ENCODE peak calls at places on chromosomes 7 and 10, in seven cellular contexts. One of them, this sample, is unnamed.

GRCh38 chr7:44112997-44113763 is 9.0 kb downstream of the AEBP1 start:
- DNase-seq in breast epithelium: no peak
- DNase-seq in psoas muscle: no peak
- DNase-seq in tibial artery: no peak
- DNase-seq in HuH-7.5: no peak
- DNase-seq in iris pigment epithelial cell: no peak
- DNase-seq in HAP-1: no peak
- DNase-seq in this sample: no peak

GRCh38 chr7:116598278-116598677 is 73.4 kb downstream of the CAV1 start:
- DNase-seq in breast epithelium: no peak
- DNase-seq in psoas muscle: no peak
- DNase-seq in tibial artery: no peak
- DNase-seq in HuH-7.5: no peak
- DNase-seq in iris pigment epithelial cell: no peak
- DNase-seq in HAP-1: no peak
- DNase-seq in this sample: no peak

GRCh38 chr7:30936650-30937245 is 25.1 kb downstream of the AQP1 start:
- DNase-seq in breast epithelium: peak
- DNase-seq in psoas muscle: no peak
- DNase-seq in tibial artery: no peak
- DNase-seq in HuH-7.5: no peak
- DNase-seq in iris pigment epithelial cell: no peak
- DNase-seq in HAP-1: no peak
- DNase-seq in this sample: no peak

GRCh38 chr10:43333653-43334052 is 37.8 kb upstream of the FXYD4 start:
- DNase-seq in breast epithelium: no peak
- DNase-seq in psoas muscle: no peak
- DNase-seq in tibial artery: no peak
- DNase-seq in HuH-7.5: no peak
- DNase-seq in iris pigment epithelial cell: no peak
- DNase-seq in HAP-1: no peak
- DNase-seq in this sample: no peak

GRCh38 chr10:6647811-6648526 is 67.9 kb upstream of the PRKCQ start:
- DNase-seq in breast epithelium: no peak
- DNase-seq in psoas muscle: no peak
- DNase-seq in tibial artery: no peak
- DNase-seq in HuH-7.5: peak
- DNase-seq in iris pigment epithelial cell: peak
- DNase-seq in HAP-1: peak
- DNase-seq in this sample: peak

GRCh38 chr10:66999762-67000161 is 73.9 kb downstream of the LRRTM3 start:
- DNase-seq in breast epithelium: no peak
- DNase-seq in psoas muscle: no peak
- DNase-seq in tibial artery: no peak
- DNase-seq in HuH-7.5: no peak
- DNase-seq in iris pigment epithelial cell: no peak
- DNase-seq in HAP-1: no peak
- DNase-seq in this sample: no peak

GRCh38 chr7:38656976-38657375 is 25.8 kb upstream of the AMPH start:
- DNase-seq in breast epithelium: no peak
- DNase-seq in psoas muscle: no peak
- DNase-seq in tibial artery: no peak
- DNase-seq in HuH-7.5: no peak
- DNase-seq in iris pigment epithelial cell: peak
- DNase-seq in HAP-1: no peak
- DNase-seq in this sample: no peak

GRCh38 chr10:93766918-93767317 is 9.2 kb downstream of the LGI1 start:
- DNase-seq in breast epithelium: no peak
- DNase-seq in psoas muscle: no peak
- DNase-seq in tibial artery: no peak
- DNase-seq in HuH-7.5: no peak
- DNase-seq in iris pigment epithelial cell: no peak
- DNase-seq in HAP-1: peak
- DNase-seq in this sample: no peak

GRCh38 chr7:1382553-1383397 is 76.5 kb downstream of the MICALL2 start:
- DNase-seq in breast epithelium: no peak
- DNase-seq in psoas muscle: no peak
- DNase-seq in tibial artery: no peak
- DNase-seq in HuH-7.5: no peak
- DNase-seq in iris pigment epithelial cell: no peak
- DNase-seq in HAP-1: no peak
- DNase-seq in this sample: no peak

GRCh38 chr7:110170762-110171161 is 920.2 kb upstream of the LRRN3 start:
- DNase-seq in breast epithelium: no peak
- DNase-seq in psoas muscle: no peak
- DNase-seq in tibial artery: no peak
- DNase-seq in HuH-7.5: no peak
- DNase-seq in iris pigment epithelial cell: no peak
- DNase-seq in HAP-1: no peak
- DNase-seq in this sample: no peak

GRCh38 chr7:118057404-118057803 is 126.6 kb upstream of the LSM8 start:
- DNase-seq in breast epithelium: no peak
- DNase-seq in psoas muscle: no peak
- DNase-seq in tibial artery: no peak
- DNase-seq in HuH-7.5: no peak
- DNase-seq in iris pigment epithelial cell: peak
- DNase-seq in HAP-1: no peak
- DNase-seq in this sample: no peak

GRCh38 chr7:157160433-157160832 is 21.7 kb downstream of the UBE3C start:
- DNase-seq in breast epithelium: no peak
- DNase-seq in psoas muscle: no peak
- DNase-seq in tibial artery: no peak
- DNase-seq in HuH-7.5: no peak
- DNase-seq in iris pigment epithelial cell: no peak
- DNase-seq in HAP-1: no peak
- DNase-seq in this sample: no peak

GRCh38 chr7:157690058-157690832 is 353.4 kb downstream of the DNAJB6 start:
- DNase-seq in breast epithelium: no peak
- DNase-seq in psoas muscle: no peak
- DNase-seq in tibial artery: peak
- DNase-seq in HuH-7.5: no peak
- DNase-seq in iris pigment epithelial cell: peak
- DNase-seq in HAP-1: peak
- DNase-seq in this sample: no peak